ENCODE peak calls at places on chromosome 9, in four cellular contexts. Q is GM23338, L is HepG2, F is H1. H is an unnamed sample.
A peak's percentile ranks its signal among the peaks of the same experiment; 100 is the strongest.

GRCh38 chr9:124439661-124440243 is 10.5 kb upstream of the ADGRD2 start:
- DNase-seq in Q (no peak), L (no peak), F (no peak), H (peak; percentile 2)

GRCh38 chr9:20760246-20760901 is 76.3 kb downstream of the FOCAD start:
- DNase-seq in Q (no peak), L (no peak), F (no peak), H (no peak)

GRCh38 chr9:91572044-91572443 is 148.4 kb upstream of the NFIL3 start:
- DNase-seq in Q (no peak), L (no peak), F (no peak), H (no peak)

GRCh38 chr9:91159664-91160121 is 202.0 kb downstream of the AUH start:
- DNase-seq in Q (peak; percentile 55), L (no peak), F (no peak), H (no peak)

GRCh38 chr9:98990181-98990870 is 46.6 kb downstream of the COL15A1 start:
- DNase-seq in Q (no peak), L (no peak), F (no peak), H (no peak)

GRCh38 chr9:93674580-93675335 is 98.4 kb downstream of the PHF2 start:
- DNase-seq in Q (no peak), L (no peak), F (no peak), H (peak; percentile 1)

GRCh38 chr9:131585375-131585774 is 40.1 kb downstream of the PRRT1B start:
- DNase-seq in Q (no peak), L (no peak), F (no peak), H (no peak)

GRCh38 chr9:76593011-76593347 is 134.0 kb downstream of the GCNT1 start:
- DNase-seq in Q (peak; percentile 26), L (no peak), F (no peak), H (no peak)

GRCh38 chr9:19807182-19807892 is 18.5 kb upstream of the SLC24A2 start:
- DNase-seq in Q (peak; percentile 55), L (no peak), F (no peak), H (no peak)

GRCh38 chr9:127690735-127691134 is 16.1 kb upstream of the CFAP157 start:
- DNase-seq in Q (no peak), L (no peak), F (no peak), H (no peak)

GRCh38 chr9:35738924-35739323 is 6.5 kb downstream of the CREB3 start:
- DNase-seq in Q (no peak), L (no peak), F (no peak), H (no peak)

GRCh38 chr9:35738186-35738585 is 5.7 kb downstream of the CREB3 start:
- DNase-seq in Q (no peak), L (no peak), F (no peak), H (no peak)

GRCh38 chr9:35737143-35737542 is 4.7 kb downstream of the CREB3 start:
- DNase-seq in Q (no peak), L (no peak), F (no peak), H (no peak)

GRCh38 chr9:35734096-35734495 is 1.6 kb downstream of the CREB3 start:
- DNase-seq in Q (no peak), L (no peak), F (no peak), H (no peak)

DNA sequence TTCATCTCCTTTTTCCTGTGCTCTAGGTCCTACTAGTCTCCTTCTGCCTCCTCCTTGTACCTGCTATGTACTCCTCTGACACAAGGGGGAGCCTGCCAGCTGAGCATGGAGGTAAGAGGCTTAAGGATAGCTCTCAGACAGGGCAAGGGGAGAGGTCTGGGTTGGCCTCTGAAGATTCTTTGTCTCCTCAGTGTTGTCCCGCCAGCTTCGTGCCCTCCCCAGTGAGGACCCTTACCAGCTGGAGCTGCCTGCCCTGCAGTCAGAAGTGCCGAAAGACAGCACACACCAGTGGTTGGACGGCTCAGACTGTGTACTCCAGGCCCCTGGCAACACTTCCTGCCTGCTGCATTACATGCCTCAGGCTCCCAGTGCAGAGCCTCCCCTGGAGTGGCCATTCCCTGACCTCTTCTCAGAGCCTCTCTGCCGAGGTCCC is 3.8 kb downstream of the CREB3 start:
- DNase-seq in Q (peak; percentile 87), L (peak; percentile 73), F (no peak), H (peak; percentile 78)
- TF ChIP-seq CREB1 in Q (no peak), L (no peak), F (no peak), H (no peak)

DNA sequence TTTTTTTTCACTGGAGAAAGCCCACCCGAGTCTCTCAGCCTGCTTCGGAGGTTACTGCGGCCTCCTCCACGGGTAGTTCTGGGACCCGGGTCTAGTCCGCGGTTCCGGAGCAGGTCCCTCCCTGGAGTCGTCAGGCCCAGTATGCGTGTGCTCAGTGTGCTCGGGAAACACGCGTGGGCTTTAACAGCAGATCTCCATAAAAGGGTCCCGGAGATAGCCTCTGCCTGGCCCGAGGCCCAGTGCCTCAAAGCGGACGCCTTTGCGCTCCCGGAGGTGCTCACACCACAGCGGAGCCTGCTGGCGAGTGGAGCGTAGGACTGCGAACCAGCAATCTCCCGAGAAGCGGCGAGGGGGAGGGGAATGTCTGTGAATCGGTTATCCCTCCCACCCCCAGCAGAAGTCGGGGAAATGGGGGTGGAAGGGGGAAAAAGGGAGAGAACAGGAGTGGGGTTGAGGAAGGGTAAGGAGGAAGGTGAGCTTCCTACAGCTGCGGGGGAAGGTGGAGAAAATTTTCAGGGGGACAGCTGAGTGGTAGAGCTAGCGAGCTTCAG is 28.7 kb downstream of the CDKN2A start:
- DNase-seq in Q (peak; percentile 84), L (peak; percentile 45), F (no peak), H (peak; percentile 81)
- TF ChIP-seq CREB1 in Q (no peak), L (no peak), F (no peak), H (no peak)

GRCh38 chr9:122307925-122308324 is 43.2 kb downstream of the MRRF start:
- DNase-seq in Q (no peak), L (no peak), F (no peak), H (no peak)

GRCh38 chr9:122309861-122310260 is 45.2 kb downstream of the MRRF start:
- DNase-seq in Q (no peak), L (no peak), F (no peak), H (no peak)

GRCh38 chr9:122302541-122302940 is 37.9 kb downstream of the MRRF start:
- DNase-seq in Q (no peak), L (no peak), F (no peak), H (no peak)

DNA sequence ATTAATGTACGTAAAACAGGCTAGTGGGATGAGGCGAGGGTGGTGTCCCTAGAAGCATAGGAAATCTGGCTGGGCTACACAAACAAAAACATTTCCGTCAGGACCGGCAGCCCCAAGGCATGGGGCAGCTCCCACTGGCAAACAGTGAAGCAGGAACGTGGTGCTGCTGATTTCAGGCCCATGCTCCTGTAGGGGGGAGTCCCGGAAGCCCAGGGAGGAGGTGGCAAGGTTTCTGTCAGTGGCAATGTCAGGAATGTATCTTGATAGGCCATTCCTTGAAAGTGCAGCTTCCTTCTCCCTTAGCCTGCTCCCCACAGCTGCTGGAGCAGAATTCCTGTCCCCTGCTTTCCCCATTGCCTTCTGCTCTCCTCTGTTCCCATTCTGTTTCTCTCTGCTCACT is 42.4 kb downstream of the MRRF start:
- DNase-seq in Q (peak; percentile 49), L (no peak), F (no peak), H (no peak)
- TF ChIP-seq CREB1 in Q (no peak), L (no peak), F (no peak), H (no peak)

DNA sequence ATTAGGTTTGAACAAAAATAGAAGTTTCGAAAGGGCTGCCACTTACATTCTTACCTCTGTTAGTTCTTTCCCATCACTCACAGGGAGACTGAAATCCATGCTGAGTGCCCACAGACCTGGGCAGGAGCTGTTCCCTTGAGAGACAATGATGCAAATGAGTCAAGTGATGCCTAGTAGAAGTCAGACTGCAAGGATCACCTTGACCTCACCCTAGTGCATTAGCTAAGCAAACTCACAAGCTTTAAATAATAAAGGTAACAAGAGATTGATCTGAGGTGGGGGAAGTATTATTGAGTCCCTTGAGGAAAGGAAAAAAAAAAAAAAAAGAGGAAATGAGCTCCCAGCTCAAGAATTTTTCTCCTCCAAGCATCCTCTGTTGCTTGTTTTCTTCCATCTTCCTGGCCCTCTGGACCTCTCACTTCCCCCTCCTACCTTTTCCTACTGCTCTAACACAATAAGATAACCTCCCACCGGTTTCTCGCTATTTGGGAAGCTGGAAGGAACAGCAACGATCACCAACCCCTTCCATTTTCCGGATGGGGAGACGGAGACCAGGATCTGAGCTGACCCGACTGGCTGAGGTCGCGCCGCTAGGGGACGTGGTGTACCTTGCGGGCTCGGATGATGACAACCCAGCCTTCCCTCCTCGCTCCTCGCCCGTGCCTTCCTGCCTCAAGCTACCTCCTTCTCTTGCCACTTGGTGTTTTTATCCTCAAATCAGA is 2.0 kb downstream of the LPAR1 start:
- DNase-seq in Q (peak; percentile 83), L (no peak), F (no peak), H (peak; percentile 76)
- TF ChIP-seq CREB1 in Q (no peak), L (no peak), F (peak; percentile 67), H (no peak)

GRCh38 chr9:121692606-121693505 is 41.4 kb downstream of the DAB2IP start:
- DNase-seq in Q (peak; percentile 56), L (peak; percentile 81), F (no peak), H (no peak)
- TF ChIP-seq CREB1 in Q (no peak), L (no peak), F (no peak), H (no peak)

DNA sequence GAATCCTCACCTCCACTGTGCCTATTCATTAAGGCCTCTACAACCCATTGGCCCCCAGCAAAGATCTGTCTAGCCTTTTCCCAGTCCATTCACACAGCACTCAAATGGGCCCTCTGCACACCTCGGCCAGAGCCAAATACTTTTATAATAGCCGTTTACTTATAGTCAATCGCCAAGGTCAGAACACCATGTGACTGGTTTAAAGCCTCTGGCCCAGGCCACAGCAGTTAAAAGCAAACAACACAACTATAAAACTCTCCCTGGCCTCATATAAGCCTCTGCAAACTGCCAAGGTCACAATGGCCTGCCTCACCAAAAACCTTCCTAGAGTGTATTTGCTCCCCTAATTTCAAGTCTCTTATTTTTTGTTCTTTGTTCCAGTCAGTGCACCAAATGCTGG is 562.6 kb downstream of the CAAP1 start:
- DNase-seq in Q (no peak), L (peak; percentile 12), F (no peak), H (no peak)
- TF ChIP-seq CREB1 in Q (no peak), L (no peak), F (no peak), H (no peak)

DNA sequence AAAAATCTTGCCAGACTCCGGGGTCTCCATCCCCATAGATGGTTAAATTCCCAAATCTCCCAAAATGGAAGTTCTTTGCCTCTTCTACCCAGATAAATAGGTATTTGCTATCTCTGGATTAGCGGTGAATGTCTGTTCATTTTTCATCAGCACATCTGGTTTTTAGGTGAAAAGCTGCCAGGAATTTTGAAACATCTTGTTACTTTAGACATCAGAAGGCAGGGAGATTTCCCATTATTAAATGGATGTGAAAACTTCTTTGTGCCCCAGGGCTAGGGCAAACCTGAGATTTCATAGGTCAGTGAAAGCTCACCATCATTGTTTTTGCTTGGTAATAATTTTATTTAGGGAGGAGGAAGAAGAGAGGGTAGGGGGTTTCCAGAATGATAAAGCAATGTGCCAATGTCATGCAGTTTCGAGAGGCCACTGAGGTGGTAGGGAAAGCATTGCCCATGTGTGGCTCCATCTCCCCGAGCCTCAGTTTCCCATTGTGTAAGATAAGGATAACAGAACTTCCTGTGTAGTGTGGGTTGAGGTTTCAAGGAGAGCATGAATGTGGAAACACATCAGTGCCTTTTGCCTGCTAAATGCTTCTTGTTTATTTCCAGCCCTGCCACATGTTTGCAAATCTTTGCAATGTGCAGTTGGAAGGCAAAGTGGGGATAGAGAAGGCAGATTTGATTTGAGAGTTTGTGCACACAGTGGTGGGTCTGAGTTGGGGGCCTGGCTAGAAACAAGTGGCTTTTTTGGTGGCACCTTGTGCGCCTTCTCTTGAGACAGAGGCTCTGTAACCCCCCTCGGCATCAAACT is 147.2 kb upstream of the KLF4 start:
- DNase-seq in Q (no peak), L (no peak), F (no peak), H (no peak)
- TF ChIP-seq CREB1 in Q (no peak), L (no peak), F (no peak), H (no peak)

GRCh38 chr9:129411501-129412175 is 209.3 kb downstream of the C9orf50 start:
- DNase-seq in Q (no peak), L (no peak), F (no peak), H (no peak)
- TF ChIP-seq CREB1 in Q (no peak), L (no peak), F (no peak), H (no peak)